ENCODE peak calls at places on chromosomes 12 and 14, in ten cellular contexts. Q is mesothelial cell of epicardium, A is neural progenitor cell, J is tibial nerve, Z is GM10248, U is uterus, O is HFFc6, C is lung, I is fibroblast of lung, G is BE2C. N is an unnamed sample.

GRCh38 chr14:33570717-33571058 is 380.2 kb downstream of the EGLN3 start:
- DNase-seq in O (no peak), C (no peak), A (no peak), U (no peak), J (no peak), I (no peak), Q (no peak), Z (no peak), G (no peak), N (no peak)

GRCh38 chr14:22070119-22070982 is 396.7 kb upstream of the OR4E1 start:
- DNase-seq in I (peak), O (no peak), Q (no peak), J (no peak), C (no peak), U (no peak), A (peak), G (no peak), Z (no peak), N (no peak)

GRCh38 chr12:80412343-80412953 is 31.6 kb upstream of the PTPRQ start:
- DNase-seq in C (no peak), G (peak), O (peak), Z (peak), A (peak), I (peak), J (no peak), Q (no peak), U (no peak), N (no peak)

GRCh38 chr12:131428086-131428685 is 282.7 kb upstream of the SFSWAP start:
- DNase-seq in A (no peak), G (no peak), U (no peak), O (no peak), I (no peak), Z (no peak), Q (no peak), C (no peak), J (no peak), N (no peak)

GRCh38 chr12:6226701-6227096 is 26.5 kb downstream of the CD9 start:
- DNase-seq in Z (no peak), G (no peak), A (no peak), J (no peak), I (no peak), Q (no peak), C (no peak), O (no peak), U (peak), N (no peak)

GRCh38 chr14:106029959-106030358 is 503.6 kb downstream of the TMEM121 start:
- DNase-seq in I (no peak), J (no peak), U (no peak), Z (no peak), Q (no peak), G (no peak), O (no peak), C (no peak), A (no peak), N (no peak)

GRCh38 chr12:51827925-51828818 is 20.3 kb downstream of the FIGNL2 start:
- DNase-seq in Z (no peak), C (peak), U (no peak), G (no peak), O (peak), I (peak), Q (no peak), A (no peak), J (no peak), N (no peak)

GRCh38 chr14:22052795-22053194 is 379.2 kb upstream of the OR4E1 start:
- DNase-seq in G (no peak), Z (no peak), C (no peak), A (no peak), J (no peak), Q (no peak), U (no peak), I (no peak), O (no peak), N (no peak)

GRCh38 chr12:122106891-122107660 is 28.5 kb downstream of the MLXIP start:
- DNase-seq in I (peak), O (peak), G (no peak), U (no peak), A (no peak), Q (no peak), J (no peak), Z (no peak), C (peak), N (no peak)

GRCh38 chr12:119578112-119578511 is 15.5 kb upstream of the TMEM233 start:
- DNase-seq in I (no peak), J (no peak), O (peak), U (no peak), Z (no peak), G (no peak), A (no peak), Q (no peak), C (no peak), N (no peak)

GRCh38 chr12:91183565-91183964 is 948 bp upstream of the DCN start:
- DNase-seq in U (no peak), I (no peak), J (no peak), A (no peak), Q (no peak), Z (no peak), C (no peak), O (no peak), G (no peak), N (no peak)

GRCh38 chr14:91417134-91417982 is at the start of gene CCDC88C:
- DNase-seq in C (peak), I (no peak), A (peak), J (no peak), Z (peak), O (no peak), G (peak), Q (no peak), U (peak), N (no peak)

GRCh38 chr12:118036672-118037411 is 20.3 kb downstream of the RFC5 start:
- DNase-seq in J (no peak), O (no peak), G (no peak), Z (no peak), Q (no peak), I (no peak), U (no peak), C (no peak), A (no peak), N (no peak)

GRCh38 chr12:118033331-118033730 is 16.8 kb downstream of the RFC5 start:
- DNase-seq in I (no peak), Q (no peak), U (no peak), A (no peak), C (no peak), J (no peak), G (no peak), Z (no peak), O (no peak), N (no peak)

GRCh38 chr12:118033902-118034301 is 17.4 kb downstream of the RFC5 start:
- DNase-seq in O (no peak), A (no peak), Q (no peak), Z (no peak), J (no peak), I (peak), G (no peak), C (no peak), U (no peak), N (no peak)

GRCh38 chr12:118034429-118035193 is 18.1 kb downstream of the RFC5 start:
- DNase-seq in Z (no peak), A (peak), O (peak), I (peak), Q (no peak), U (no peak), J (no peak), G (peak), C (no peak), N (no peak)

GRCh38 chr12:118035194-118036041 is 18.9 kb downstream of the RFC5 start:
- DNase-seq in I (peak), J (no peak), G (peak), A (peak), Z (peak), U (no peak), Q (no peak), C (no peak), O (no peak), N (no peak)
- TF ChIP-seq CTCF in I (no peak), J (no peak), G (peak), A (no peak), Z (no peak), U (no peak), Q (no peak), C (no peak), O (peak), N (no peak)

GRCh38 chr12:46265734-46266133 is 3.1 kb downstream of the SLC38A1 start:
- DNase-seq in J (no peak), U (no peak), C (no peak), Q (no peak), I (no peak), O (no peak), G (no peak), A (no peak), Z (peak), N (no peak)

GRCh38 chr12:46261658-46262057 is 7.2 kb downstream of the SLC38A1 start:
- DNase-seq in U (no peak), O (no peak), A (no peak), Z (no peak), J (no peak), I (no peak), Q (no peak), G (no peak), C (no peak), N (no peak)

GRCh38 chr12:46265102-46265501 is 3.7 kb downstream of the SLC38A1 start:
- DNase-seq in U (no peak), Q (no peak), C (no peak), I (no peak), O (no peak), A (no peak), J (no peak), G (no peak), Z (no peak), N (no peak)

GRCh38 chr12:46264057-46264456 is 4.8 kb downstream of the SLC38A1 start:
- DNase-seq in Q (no peak), J (no peak), G (no peak), I (peak), A (no peak), O (peak), C (no peak), U (no peak), Z (no peak), N (no peak)

GRCh38 chr12:46263140-46264017 is 5.5 kb downstream of the SLC38A1 start:
- DNase-seq in J (no peak), A (no peak), U (no peak), I (peak), G (no peak), C (no peak), O (no peak), Z (no peak), Q (no peak), N (no peak)
- TF ChIP-seq CTCF in J (no peak), A (peak), U (no peak), I (peak), G (peak), C (no peak), O (peak), Z (no peak), Q (peak), N (no peak)

DNA sequence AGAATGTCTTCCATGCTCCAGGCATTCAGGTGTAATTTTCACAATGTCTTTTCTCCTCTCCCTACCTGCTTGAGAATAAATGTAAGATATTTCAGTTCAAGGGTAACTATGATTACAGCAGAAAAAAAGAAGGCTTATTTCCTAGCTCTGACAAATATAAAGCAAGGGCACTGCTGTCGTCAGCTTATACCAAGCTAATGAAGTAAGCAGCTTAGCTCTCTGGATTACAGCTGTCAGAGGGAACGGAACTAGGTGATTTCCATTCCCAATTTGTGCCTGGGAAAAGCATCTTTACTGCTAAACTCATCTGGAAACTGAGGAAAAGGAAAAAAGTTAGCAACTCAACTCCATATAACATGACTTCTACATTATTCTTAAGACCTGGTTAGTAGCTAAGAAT is 56.5 kb downstream of the ZFYVE26 start:
- DNase-seq in Q (no peak), J (no peak), O (no peak), I (no peak), A (no peak), U (no peak), C (no peak), G (no peak), Z (no peak), N (no peak)
- TF ChIP-seq CTCF in Q (no peak), J (no peak), O (no peak), I (no peak), A (no peak), U (no peak), C (no peak), G (no peak), Z (no peak), N (no peak)

GRCh38 chr12:113130457-113131135 is 5.0 kb downstream of the RASAL1 start:
- DNase-seq in Z (no peak), O (no peak), U (no peak), J (no peak), A (peak), G (peak), C (no peak), Q (no peak), I (no peak), N (no peak)
- TF ChIP-seq CTCF in Z (peak), O (peak), U (no peak), J (no peak), A (peak), G (peak), C (no peak), Q (no peak), I (no peak), N (no peak)

GRCh38 chr14:31561155-31561846 is at the start of gene NUBPL:
- DNase-seq in A (peak), Q (peak), C (peak), I (peak), O (peak), Z (peak), G (peak), U (peak), J (peak), N (peak)

GRCh38 chr14:31556191-31556590 is 5.0 kb upstream of the NUBPL start:
- DNase-seq in A (no peak), Z (no peak), O (no peak), I (no peak), J (no peak), U (no peak), G (no peak), Q (no peak), C (no peak), N (no peak)

GRCh38 chr14:31559939-31560338 is 1.3 kb upstream of the NUBPL start:
- DNase-seq in Q (peak), A (no peak), U (no peak), J (no peak), Z (no peak), G (no peak), I (no peak), O (no peak), C (no peak), N (no peak)

GRCh38 chr14:31564194-31564593 is 3.0 kb downstream of the NUBPL start:
- DNase-seq in Z (no peak), Q (no peak), J (no peak), A (no peak), U (no peak), C (no peak), G (no peak), I (no peak), O (no peak), N (no peak)

GRCh38 chr14:31560759-31561154 is 447 bp upstream of the NUBPL start:
- DNase-seq in U (no peak), O (no peak), J (no peak), C (no peak), I (no peak), G (no peak), Q (no peak), A (no peak), Z (peak), N (no peak)
- TF ChIP-seq CTCF in U (no peak), O (no peak), J (no peak), C (no peak), I (no peak), G (no peak), Q (no peak), A (no peak), Z (no peak), N (no peak)

GRCh38 chr14:43476822-43477221 is 1030.3 kb downstream of the FSCB start:
- DNase-seq in U (no peak), Q (no peak), J (no peak), Z (no peak), C (no peak), G (no peak), I (no peak), A (no peak), O (no peak), N (no peak)

GRCh38 chr14:43483415-43483814 is 1023.7 kb downstream of the FSCB start:
- DNase-seq in G (no peak), I (no peak), U (no peak), C (no peak), J (no peak), O (no peak), Z (no peak), Q (no peak), A (no peak), N (no peak)

GRCh38 chr14:43480961-43481360 is 1026.1 kb downstream of the FSCB start:
- DNase-seq in J (no peak), C (no peak), Q (no peak), O (no peak), A (no peak), I (no peak), Z (no peak), G (no peak), U (no peak), N (no peak)

GRCh38 chr14:43479751-43480150 is 1027.3 kb downstream of the FSCB start:
- DNase-seq in Z (no peak), A (no peak), I (no peak), G (no peak), Q (no peak), J (no peak), O (no peak), C (no peak), U (no peak), N (no peak)

GRCh38 chr14:43481864-43482263 is 1025.2 kb downstream of the FSCB start:
- DNase-seq in C (no peak), J (no peak), A (no peak), Q (no peak), O (no peak), G (no peak), Z (no peak), U (no peak), I (no peak), N (no peak)
- TF ChIP-seq CTCF in C (no peak), J (no peak), A (peak), Q (no peak), O (no peak), G (no peak), Z (no peak), U (no peak), I (no peak), N (no peak)

DNA sequence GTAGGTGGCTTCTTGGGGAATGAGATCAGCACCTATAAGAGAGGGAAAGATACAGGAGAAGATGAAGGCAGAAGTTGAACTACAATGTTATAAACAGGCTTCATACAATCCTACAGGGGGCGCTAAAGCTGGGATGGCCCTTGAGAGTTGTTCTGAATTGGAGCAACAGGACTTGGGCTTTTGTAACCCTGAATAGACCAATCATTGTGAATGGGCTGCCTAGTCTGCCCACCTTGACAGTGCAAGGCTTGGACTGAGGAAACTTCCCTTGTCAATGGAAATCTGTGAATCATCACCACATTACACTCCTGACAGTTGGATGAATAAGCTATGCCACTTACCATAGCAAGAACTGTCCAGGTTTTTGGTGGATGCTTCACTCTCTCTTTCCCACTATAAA is 306.1 kb downstream of the KCNC2 start:
- DNase-seq in Q (no peak), O (no peak), C (no peak), J (no peak), U (no peak), G (no peak), A (peak), I (no peak), Z (no peak), N (no peak)
- TF ChIP-seq CTCF in Q (no peak), O (peak), C (no peak), J (no peak), U (no peak), G (peak), A (peak), I (no peak), Z (no peak), N (no peak)

DNA sequence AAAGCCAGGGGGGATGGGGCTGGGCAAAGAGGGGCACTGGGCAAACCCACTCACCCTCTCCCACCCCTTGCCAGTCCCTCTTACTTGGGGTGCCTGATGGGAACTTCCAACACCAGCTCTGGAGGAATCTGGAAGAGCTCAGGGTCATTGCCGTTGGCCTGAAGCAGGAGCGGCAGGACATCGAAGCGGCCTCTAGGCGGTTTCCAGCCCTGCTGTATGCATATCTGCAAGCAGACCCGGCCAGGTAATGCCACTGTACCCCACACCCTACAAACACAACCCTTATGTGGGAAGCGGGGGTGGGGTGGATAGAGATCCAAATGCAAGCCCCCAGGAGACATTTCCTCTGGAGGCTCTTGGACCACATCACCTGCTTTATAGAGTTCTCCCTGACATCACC is 83.6 kb downstream of the NOS1 start:
- DNase-seq in C (no peak), I (no peak), G (no peak), U (no peak), A (no peak), Z (no peak), J (no peak), Q (no peak), O (no peak), N (no peak)
- TF ChIP-seq CTCF in C (no peak), I (no peak), G (no peak), U (no peak), A (no peak), Z (no peak), J (no peak), Q (no peak), O (no peak), N (no peak)